ENCODE peak calls at places on chromosome 11, in seven cellular contexts. One of them, this sample, is unnamed.

GRCh38 chr11:10727259-10727851 is 23.7 kb upstream of the CTR9 start:
- DNase-seq in gastrocnemius medialis: no peak
- DNase-seq in heart left ventricle: no peak
- DNase-seq in dorsolateral prefrontal cortex: no peak
- DNase-seq in kidney epithelial cell: no peak
- DNase-seq in H1: no peak
- DNase-seq in endothelial cell of umbilical vein: no peak
- DNase-seq in this sample: no peak

GRCh38 chr11:69232821-69233760 is 60.9 kb upstream of the MYEOV start:
- DNase-seq in gastrocnemius medialis: no peak
- DNase-seq in heart left ventricle: no peak
- DNase-seq in dorsolateral prefrontal cortex: no peak
- DNase-seq in kidney epithelial cell: no peak
- DNase-seq in H1: no peak
- DNase-seq in endothelial cell of umbilical vein: no peak
- DNase-seq in this sample: no peak

GRCh38 chr11:117828641-117829368 is 4.3 kb upstream of the FXYD2 start:
- DNase-seq in gastrocnemius medialis: no peak
- DNase-seq in heart left ventricle: peak
- DNase-seq in dorsolateral prefrontal cortex: peak
- DNase-seq in kidney epithelial cell: peak
- DNase-seq in H1: peak
- DNase-seq in endothelial cell of umbilical vein: peak
- DNase-seq in this sample: peak

GRCh38 chr11:113014731-113015455 is 53.7 kb downstream of the NCAM1 start:
- DNase-seq in gastrocnemius medialis: peak
- DNase-seq in heart left ventricle: peak
- DNase-seq in dorsolateral prefrontal cortex: peak
- DNase-seq in kidney epithelial cell: no peak
- DNase-seq in H1: no peak
- DNase-seq in endothelial cell of umbilical vein: no peak
- DNase-seq in this sample: no peak

GRCh38 chr11:6433998-6434650 is 6.7 kb downstream of the HPX start:
- DNase-seq in gastrocnemius medialis: no peak
- DNase-seq in heart left ventricle: no peak
- DNase-seq in dorsolateral prefrontal cortex: no peak
- DNase-seq in kidney epithelial cell: no peak
- DNase-seq in H1: no peak
- DNase-seq in endothelial cell of umbilical vein: no peak
- DNase-seq in this sample: no peak

GRCh38 chr11:6674856-6675255 is 8.3 kb downstream of the MRPL17 start:
- DNase-seq in gastrocnemius medialis: no peak
- DNase-seq in heart left ventricle: no peak
- DNase-seq in dorsolateral prefrontal cortex: no peak
- DNase-seq in kidney epithelial cell: no peak
- DNase-seq in H1: no peak
- DNase-seq in endothelial cell of umbilical vein: peak
- DNase-seq in this sample: no peak

GRCh38 chr11:35364101-35364780 is 55.1 kb downstream of the SLC1A2 start:
- DNase-seq in gastrocnemius medialis: peak
- DNase-seq in heart left ventricle: peak
- DNase-seq in dorsolateral prefrontal cortex: no peak
- DNase-seq in kidney epithelial cell: peak
- DNase-seq in H1: no peak
- DNase-seq in endothelial cell of umbilical vein: no peak
- DNase-seq in this sample: peak

GRCh38 chr11:126138636-126139540 is 72.6 kb downstream of the RPUSD4 start:
- DNase-seq in gastrocnemius medialis: no peak
- DNase-seq in heart left ventricle: no peak
- DNase-seq in dorsolateral prefrontal cortex: no peak
- DNase-seq in kidney epithelial cell: no peak
- DNase-seq in H1: no peak
- DNase-seq in endothelial cell of umbilical vein: no peak
- DNase-seq in this sample: no peak

GRCh38 chr11:100860318-100860896 is 173.3 kb downstream of the ARHGAP42 start:
- DNase-seq in gastrocnemius medialis: no peak
- DNase-seq in heart left ventricle: no peak
- DNase-seq in dorsolateral prefrontal cortex: no peak
- DNase-seq in kidney epithelial cell: no peak
- DNase-seq in H1: no peak
- DNase-seq in endothelial cell of umbilical vein: no peak
- DNase-seq in this sample: no peak

GRCh38 chr11:1770528-1770927 is 6.8 kb upstream of the CTSD start:
- DNase-seq in gastrocnemius medialis: no peak
- DNase-seq in heart left ventricle: no peak
- DNase-seq in dorsolateral prefrontal cortex: no peak
- DNase-seq in kidney epithelial cell: no peak
- DNase-seq in H1: no peak
- DNase-seq in endothelial cell of umbilical vein: no peak
- DNase-seq in this sample: no peak

GRCh38 chr11:123407124-123407995 is 22.7 kb upstream of the GRAMD1B start:
- DNase-seq in gastrocnemius medialis: peak
- DNase-seq in heart left ventricle: peak
- DNase-seq in dorsolateral prefrontal cortex: no peak
- DNase-seq in kidney epithelial cell: no peak
- DNase-seq in H1: peak
- DNase-seq in endothelial cell of umbilical vein: peak
- DNase-seq in this sample: peak

GRCh38 chr11:57081356-57081755 is 92.6 kb downstream of the OR5AK2 start:
- DNase-seq in gastrocnemius medialis: no peak
- DNase-seq in heart left ventricle: no peak
- DNase-seq in dorsolateral prefrontal cortex: no peak
- DNase-seq in kidney epithelial cell: no peak
- DNase-seq in H1: no peak
- DNase-seq in endothelial cell of umbilical vein: no peak
- DNase-seq in this sample: no peak

GRCh38 chr11:76980196-76980595 is 54.0 kb upstream of the B3GNT6 start:
- DNase-seq in gastrocnemius medialis: no peak
- DNase-seq in heart left ventricle: no peak
- DNase-seq in dorsolateral prefrontal cortex: no peak
- DNase-seq in kidney epithelial cell: no peak
- DNase-seq in H1: no peak
- DNase-seq in endothelial cell of umbilical vein: no peak
- DNase-seq in this sample: no peak

GRCh38 chr11:406796-407650 is 7.8 kb downstream of the SIGIRR start:
- DNase-seq in gastrocnemius medialis: peak
- DNase-seq in heart left ventricle: peak
- DNase-seq in dorsolateral prefrontal cortex: peak
- DNase-seq in kidney epithelial cell: no peak
- DNase-seq in H1: peak
- DNase-seq in endothelial cell of umbilical vein: peak
- DNase-seq in this sample: no peak

GRCh38 chr11:22785251-22785650 is 44.4 kb downstream of the SVIP start:
- DNase-seq in gastrocnemius medialis: no peak
- DNase-seq in heart left ventricle: no peak
- DNase-seq in dorsolateral prefrontal cortex: no peak
- DNase-seq in kidney epithelial cell: no peak
- DNase-seq in H1: no peak
- DNase-seq in endothelial cell of umbilical vein: peak
- DNase-seq in this sample: no peak

GRCh38 chr11:132686827-132687370 is 845.4 kb downstream of the OPCML start:
- DNase-seq in gastrocnemius medialis: no peak
- DNase-seq in heart left ventricle: peak
- DNase-seq in dorsolateral prefrontal cortex: no peak
- DNase-seq in kidney epithelial cell: no peak
- DNase-seq in H1: no peak
- DNase-seq in endothelial cell of umbilical vein: peak
- DNase-seq in this sample: no peak

DNA sequence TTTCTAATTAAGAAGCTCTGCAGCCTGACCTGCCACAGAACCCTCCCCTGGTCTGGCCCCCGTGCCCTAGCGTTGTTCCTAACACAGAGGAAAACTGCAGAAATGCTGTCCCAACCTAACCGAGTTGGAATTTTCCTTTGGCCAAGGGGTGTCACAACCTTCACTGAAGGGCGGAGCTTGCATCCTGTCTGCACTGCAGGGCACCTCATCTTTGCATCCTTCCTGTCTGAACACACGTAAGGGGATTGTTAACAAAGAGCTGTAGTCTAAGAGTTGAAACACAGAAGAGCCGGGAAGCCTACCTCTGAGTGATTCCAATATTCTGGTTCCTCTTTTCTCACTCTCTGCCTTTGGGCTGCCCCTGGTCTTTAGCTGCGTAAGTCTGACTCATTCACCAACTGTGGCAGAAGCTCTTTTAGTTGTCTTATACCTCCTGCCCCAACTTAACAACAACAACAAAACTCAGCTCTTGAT is 1.6 kb downstream of the DIXDC1 start:
- DNase-seq in gastrocnemius medialis: no peak
- DNase-seq in heart left ventricle: no peak
- DNase-seq in dorsolateral prefrontal cortex: no peak
- DNase-seq in kidney epithelial cell: no peak
- DNase-seq in H1: no peak
- DNase-seq in endothelial cell of umbilical vein: peak
- DNase-seq in this sample: no peak
- H3K4me3 ChIP-seq in gastrocnemius medialis: no peak
- H3K4me3 ChIP-seq in heart left ventricle: peak
- H3K4me3 ChIP-seq in dorsolateral prefrontal cortex: peak
- H3K4me3 ChIP-seq in kidney epithelial cell: peak
- H3K4me3 ChIP-seq in H1: no peak
- H3K4me3 ChIP-seq in endothelial cell of umbilical vein: peak
- H3K4me3 ChIP-seq in this sample: peak

GRCh38 chr11:119263352-119263940 is 53.5 kb downstream of the MCAM start:
- DNase-seq in gastrocnemius medialis: no peak
- DNase-seq in heart left ventricle: no peak
- DNase-seq in dorsolateral prefrontal cortex: no peak
- DNase-seq in kidney epithelial cell: no peak
- DNase-seq in H1: no peak
- DNase-seq in endothelial cell of umbilical vein: peak
- DNase-seq in this sample: no peak

GRCh38 chr11:119266517-119267255 is 50.2 kb downstream of the MCAM start:
- DNase-seq in gastrocnemius medialis: no peak
- DNase-seq in heart left ventricle: no peak
- DNase-seq in dorsolateral prefrontal cortex: no peak
- DNase-seq in kidney epithelial cell: no peak
- DNase-seq in H1: no peak
- DNase-seq in endothelial cell of umbilical vein: no peak
- DNase-seq in this sample: no peak

GRCh38 chr11:119266063-119266462 is 50.9 kb downstream of the MCAM start:
- DNase-seq in gastrocnemius medialis: no peak
- DNase-seq in heart left ventricle: no peak
- DNase-seq in dorsolateral prefrontal cortex: no peak
- DNase-seq in kidney epithelial cell: no peak
- DNase-seq in H1: no peak
- DNase-seq in endothelial cell of umbilical vein: no peak
- DNase-seq in this sample: no peak

GRCh38 chr11:119258983-119259382 is 52.8 kb downstream of the CBL start:
- DNase-seq in gastrocnemius medialis: no peak
- DNase-seq in heart left ventricle: no peak
- DNase-seq in dorsolateral prefrontal cortex: no peak
- DNase-seq in kidney epithelial cell: no peak
- DNase-seq in H1: no peak
- DNase-seq in endothelial cell of umbilical vein: no peak
- DNase-seq in this sample: no peak

GRCh38 chr11:119262668-119263351 is 54.1 kb downstream of the MCAM start:
- DNase-seq in gastrocnemius medialis: no peak
- DNase-seq in heart left ventricle: no peak
- DNase-seq in dorsolateral prefrontal cortex: no peak
- DNase-seq in kidney epithelial cell: no peak
- DNase-seq in H1: no peak
- DNase-seq in endothelial cell of umbilical vein: peak
- DNase-seq in this sample: no peak
- TF ChIP-seq CTCF in gastrocnemius medialis: no peak
- TF ChIP-seq CTCF in heart left ventricle: peak
- TF ChIP-seq CTCF in dorsolateral prefrontal cortex: no peak
- TF ChIP-seq CTCF in kidney epithelial cell: no peak
- TF ChIP-seq CTCF in H1: no peak
- TF ChIP-seq CTCF in endothelial cell of umbilical vein: no peak
- TF ChIP-seq CTCF in this sample: no peak

DNA sequence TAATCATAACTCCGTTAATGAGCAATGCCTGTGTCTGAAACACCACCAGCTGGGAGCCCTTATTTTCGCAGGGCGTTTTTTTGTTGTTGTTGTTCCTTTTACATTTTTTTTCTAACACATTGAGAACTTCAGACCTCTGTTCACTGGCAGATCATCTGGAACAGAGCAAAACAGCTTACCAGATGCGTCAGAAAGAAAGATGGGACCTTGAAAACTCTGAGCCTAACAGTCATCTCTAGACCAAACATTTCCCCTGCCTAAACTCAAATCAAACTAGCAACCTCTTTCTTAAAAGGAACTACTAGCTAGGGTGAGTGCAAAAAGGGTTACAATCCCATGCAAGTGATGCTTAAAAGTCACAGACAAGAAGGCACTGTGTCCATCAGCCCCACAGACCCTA is 93.2 kb downstream of the PLEKHA7 start:
- DNase-seq in gastrocnemius medialis: no peak
- DNase-seq in heart left ventricle: no peak
- DNase-seq in dorsolateral prefrontal cortex: no peak
- DNase-seq in kidney epithelial cell: no peak
- DNase-seq in H1: no peak
- DNase-seq in endothelial cell of umbilical vein: no peak
- DNase-seq in this sample: no peak
- H3K4me3 ChIP-seq in gastrocnemius medialis: no peak
- H3K4me3 ChIP-seq in heart left ventricle: no peak
- H3K4me3 ChIP-seq in dorsolateral prefrontal cortex: no peak
- H3K4me3 ChIP-seq in kidney epithelial cell: no peak
- H3K4me3 ChIP-seq in H1: no peak
- H3K4me3 ChIP-seq in endothelial cell of umbilical vein: no peak
- H3K4me3 ChIP-seq in this sample: no peak

GRCh38 chr11:80593981-80594380 is 1153.2 kb upstream of the TENM4 start:
- DNase-seq in gastrocnemius medialis: no peak
- DNase-seq in heart left ventricle: no peak
- DNase-seq in dorsolateral prefrontal cortex: no peak
- DNase-seq in kidney epithelial cell: peak
- DNase-seq in H1: no peak
- DNase-seq in endothelial cell of umbilical vein: peak
- DNase-seq in this sample: peak

GRCh38 chr11:80587906-80588305 is 1147.1 kb upstream of the TENM4 start:
- DNase-seq in gastrocnemius medialis: no peak
- DNase-seq in heart left ventricle: no peak
- DNase-seq in dorsolateral prefrontal cortex: no peak
- DNase-seq in kidney epithelial cell: no peak
- DNase-seq in H1: no peak
- DNase-seq in endothelial cell of umbilical vein: peak
- DNase-seq in this sample: no peak

GRCh38 chr11:80596291-80596810 is 1155.5 kb upstream of the TENM4 start:
- DNase-seq in gastrocnemius medialis: no peak
- DNase-seq in heart left ventricle: no peak
- DNase-seq in dorsolateral prefrontal cortex: no peak
- DNase-seq in kidney epithelial cell: no peak
- DNase-seq in H1: no peak
- DNase-seq in endothelial cell of umbilical vein: no peak
- DNase-seq in this sample: no peak

GRCh38 chr11:80595011-80595410 is 1154.2 kb upstream of the TENM4 start:
- DNase-seq in gastrocnemius medialis: no peak
- DNase-seq in heart left ventricle: no peak
- DNase-seq in dorsolateral prefrontal cortex: no peak
- DNase-seq in kidney epithelial cell: peak
- DNase-seq in H1: no peak
- DNase-seq in endothelial cell of umbilical vein: peak
- DNase-seq in this sample: peak

DNA sequence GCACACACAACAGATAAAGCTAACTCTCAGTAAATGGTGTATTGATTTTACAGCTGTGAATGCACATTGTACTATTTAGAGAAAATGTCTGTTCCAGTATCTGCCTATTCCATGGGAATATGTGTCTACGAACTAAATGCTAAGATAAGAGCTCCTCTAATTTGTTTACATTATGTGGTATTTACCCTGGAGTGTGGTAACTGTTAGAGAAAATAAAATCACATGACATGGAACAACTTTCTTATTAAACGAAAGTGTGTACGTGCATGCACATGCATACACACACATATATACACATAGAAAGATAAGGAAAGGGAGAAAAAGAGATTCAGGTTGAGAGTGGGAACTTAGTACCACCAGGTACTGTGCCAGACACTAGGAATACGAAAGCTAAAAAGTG is 1151.7 kb upstream of the TENM4 start:
- DNase-seq in gastrocnemius medialis: no peak
- DNase-seq in heart left ventricle: no peak
- DNase-seq in dorsolateral prefrontal cortex: no peak
- DNase-seq in kidney epithelial cell: no peak
- DNase-seq in H1: no peak
- DNase-seq in endothelial cell of umbilical vein: no peak
- DNase-seq in this sample: no peak
- TF ChIP-seq CTCF in gastrocnemius medialis: no peak
- TF ChIP-seq CTCF in heart left ventricle: no peak
- TF ChIP-seq CTCF in dorsolateral prefrontal cortex: no peak
- TF ChIP-seq CTCF in kidney epithelial cell: no peak
- TF ChIP-seq CTCF in H1: no peak
- TF ChIP-seq CTCF in endothelial cell of umbilical vein: no peak
- TF ChIP-seq CTCF in this sample: no peak

This sample was measured in retinal pigment epithelial cell.